ENCODE peak calls at places on chromosome X, in six cellular contexts. C is RWPE1, E is tibial artery, P is neural progenitor cell, G is pancreas, V is cardiac fibroblast. L is an unnamed sample.

GRCh38 chrX:131735127-131735526 is 191.3 kb downstream of the OR13H1 start:
- DNase-seq in C (no peak), E (no peak), P (no peak), G (no peak), V (no peak), L (no peak)

GRCh38 chrX:135489542-135489941 is 30.9 kb upstream of the INTS6L start:
- DNase-seq in C (no peak), E (no peak), P (no peak), G (no peak), V (no peak), L (no peak)

GRCh38 chrX:42821803-42822443 is 44.0 kb upstream of the PPP1R2C start:
- DNase-seq in C (no peak), E (no peak), P (no peak), G (no peak), V (peak), L (no peak)

GRCh38 chrX:77894921-77895886 is at the start of gene MAGT1:
- DNase-seq in C (peak), E (peak), P (peak), G (peak), V (peak), L (peak)

GRCh38 chrX:87679849-87680248 is 162.2 kb downstream of the KLHL4 start:
- DNase-seq in C (no peak), E (no peak), P (no peak), G (no peak), V (no peak), L (no peak)

GRCh38 chrX:13747836-13748235 is 13.3 kb downstream of the OFD1 start:
- DNase-seq in C (no peak), E (no peak), P (peak), G (no peak), V (peak), L (no peak)

GRCh38 chrX:103063191-103063845 is 653 bp downstream of the BEX1 start:
- DNase-seq in C (peak), E (no peak), P (peak), G (no peak), V (peak), L (no peak)

GRCh38 chrX:136806891-136807410 is 26.2 kb upstream of the ARHGEF6 start:
- DNase-seq in C (no peak), E (no peak), P (no peak), G (no peak), V (no peak), L (no peak)

GRCh38 chrX:63350551-63350950 is 581 bp downstream of the SPIN4 start:
- DNase-seq in C (peak), E (no peak), P (peak), G (peak), V (no peak), L (no peak)

GRCh38 chrX:75038925-75039324 is 113.7 kb upstream of the NEXMIF start:
- DNase-seq in C (no peak), E (no peak), P (peak), G (no peak), V (peak), L (no peak)

GRCh38 chrX:110182865-110183264 is 135.0 kb downstream of the AMMECR1 start:
- DNase-seq in C (no peak), E (no peak), P (no peak), G (no peak), V (peak), L (no peak)

GRCh38 chrX:13381514-13381913 is 61.7 kb upstream of the ATXN3L start:
- DNase-seq in C (no peak), E (no peak), P (no peak), G (no peak), V (peak), L (no peak)

GRCh38 chrX:74232859-74233258 is 71.1 kb upstream of the ZCCHC13 start:
- DNase-seq in C (no peak), E (no peak), P (no peak), G (no peak), V (peak), L (no peak)

GRCh38 chrX:105876658-105877057 is 54.3 kb downstream of the NRK start:
- DNase-seq in C (no peak), E (no peak), P (peak), G (no peak), V (peak), L (no peak)

GRCh38 chrX:17787557-17787956 is 50.3 kb downstream of the SCML1 start:
- DNase-seq in C (no peak), E (no peak), P (no peak), G (no peak), V (no peak), L (no peak)

GRCh38 chrX:141375011-141375730 is 132.9 kb upstream of the SPANXC start:
- DNase-seq in C (no peak), E (no peak), P (no peak), G (no peak), V (peak), L (no peak)

GRCh38 chrX:133265331-133265730 is 47.2 kb upstream of the TFDP3 start:
- DNase-seq in C (no peak), E (no peak), P (peak), G (no peak), V (no peak), L (peak)

GRCh38 chrX:22300130-22300529 is 27.4 kb downstream of the CBLL2 start:
- DNase-seq in C (peak), E (peak), P (no peak), G (peak), V (peak), L (no peak)

GRCh38 chrX:21932277-21932996 is 8.1 kb upstream of the SMS start:
- DNase-seq in C (peak), E (peak), P (no peak), G (no peak), V (peak), L (no peak)

GRCh38 chrX:113315927-113316326 is 475.3 kb upstream of the AMOT start:
- DNase-seq in C (no peak), E (no peak), P (no peak), G (no peak), V (no peak), L (no peak)

GRCh38 chrX:72016881-72017783 is 106.5 kb downstream of the NHSL2 start:
- DNase-seq in C (no peak), E (no peak), P (no peak), G (no peak), V (no peak), L (peak)

GRCh38 chrX:71542411-71542810 is 9.5 kb downstream of the OGT start:
- DNase-seq in C (no peak), E (no peak), P (no peak), G (no peak), V (peak), L (no peak)

GRCh38 chrX:136067097-136067496 is 80.2 kb upstream of the FHL1 start:
- DNase-seq in C (no peak), E (no peak), P (no peak), G (no peak), V (no peak), L (no peak)

GRCh38 chrX:41178201-41178600 is 93.0 kb downstream of the USP9X start:
- DNase-seq in C (no peak), E (no peak), P (no peak), G (no peak), V (no peak), L (no peak)

GRCh38 chrX:150573702-150574101 is 5.3 kb downstream of the MTM1 start:
- DNase-seq in C (no peak), E (no peak), P (no peak), G (no peak), V (no peak), L (no peak)

GRCh38 chrX:110741213-110741796 is 54.3 kb downstream of the CHRDL1 start:
- DNase-seq in C (peak), E (no peak), P (no peak), G (no peak), V (peak), L (no peak)

GRCh38 chrX:18410038-18410437 is 15.4 kb upstream of the CDKL5 start:
- DNase-seq in C (no peak), E (no peak), P (peak), G (no peak), V (peak), L (no peak)

GRCh38 chrX:46374371-46374770 is 170.8 kb downstream of the ZNF674 start:
- DNase-seq in C (no peak), E (no peak), P (no peak), G (no peak), V (no peak), L (no peak)

GRCh38 chrX:40877869-40878268 is 142.5 kb upstream of the MED14 start:
- DNase-seq in C (no peak), E (no peak), P (no peak), G (no peak), V (peak), L (no peak)

GRCh38 chrX:15853586-15854079 is 980 bp downstream of the AP1S2 start:
- DNase-seq in C (no peak), E (no peak), P (peak), G (no peak), V (no peak), L (no peak)

GRCh38 chrX:74450803-74451449 is 29.6 kb downstream of the SLC16A2 start:
- DNase-seq in C (peak), E (no peak), P (no peak), G (no peak), V (peak), L (no peak)

GRCh38 chrX:22124098-22124497 is 92.0 kb downstream of the PHEX start:
- DNase-seq in C (peak), E (no peak), P (no peak), G (no peak), V (peak), L (no peak)

GRCh38 chrX:132404266-132404665 is 84.6 kb downstream of the MBNL3 start:
- DNase-seq in C (no peak), E (no peak), P (no peak), G (no peak), V (no peak), L (no peak)

GRCh38 chrX:7252013-7252610 is 104.2 kb upstream of the PUDP start:
- DNase-seq in C (peak), E (no peak), P (no peak), G (peak), V (no peak), L (no peak)

GRCh38 chrX:19613645-19614323 is 98.5 kb upstream of the MAP3K15 start:
- DNase-seq in C (no peak), E (no peak), P (no peak), G (no peak), V (no peak), L (no peak)

GRCh38 chrX:152843852-152844251 is 13.0 kb downstream of the NSDHL start:
- DNase-seq in C (no peak), E (no peak), P (no peak), G (no peak), V (no peak), L (no peak)

GRCh38 chrX:76987381-76987780 is 459.8 kb upstream of the FGF16 start:
- DNase-seq in C (no peak), E (no peak), P (peak), G (no peak), V (no peak), L (no peak)

GRCh38 chrX:133630362-133630761 is 215.1 kb upstream of the GPC4 start:
- DNase-seq in C (no peak), E (no peak), P (no peak), G (no peak), V (no peak), L (no peak)

GRCh38 chrX:48474127-48474526 is 1.9 kb upstream of the FTSJ1 start:
- DNase-seq in C (no peak), E (no peak), P (peak), G (no peak), V (peak), L (no peak)
- TF ChIP-seq CTCF in C (no peak), E (no peak), P (peak), G (no peak), V (peak), L (peak)

GRCh38 chrX:68490644-68491043 is 8.2 kb upstream of the YIPF6 start:
- DNase-seq in C (peak), E (no peak), P (peak), G (no peak), V (peak), L (no peak)
- TF ChIP-seq CTCF in C (peak), E (no peak), P (peak), G (no peak), V (peak), L (peak)

GRCh38 chrX:30141966-30142365 is 73.4 kb upstream of the MAGEB2 start:
- DNase-seq in C (peak), E (no peak), P (peak), G (no peak), V (peak), L (no peak)
- TF ChIP-seq CTCF in C (no peak), E (no peak), P (peak), G (no peak), V (peak), L (peak)

GRCh38 chrX:23511783-23512182 is 155.5 kb upstream of the PRDX4 start:
- DNase-seq in C (no peak), E (no peak), P (no peak), G (no peak), V (no peak), L (no peak)

GRCh38 chrX:23514082-23514481 is 153.2 kb upstream of the PRDX4 start:
- DNase-seq in C (no peak), E (no peak), P (no peak), G (no peak), V (no peak), L (no peak)

GRCh38 chrX:23509256-23509655 is 158.0 kb upstream of the PRDX4 start:
- DNase-seq in C (no peak), E (no peak), P (no peak), G (no peak), V (no peak), L (no peak)

GRCh38 chrX:23515028-23515427 is 152.3 kb upstream of the PRDX4 start:
- DNase-seq in C (peak), E (no peak), P (no peak), G (no peak), V (no peak), L (no peak)

DNA sequence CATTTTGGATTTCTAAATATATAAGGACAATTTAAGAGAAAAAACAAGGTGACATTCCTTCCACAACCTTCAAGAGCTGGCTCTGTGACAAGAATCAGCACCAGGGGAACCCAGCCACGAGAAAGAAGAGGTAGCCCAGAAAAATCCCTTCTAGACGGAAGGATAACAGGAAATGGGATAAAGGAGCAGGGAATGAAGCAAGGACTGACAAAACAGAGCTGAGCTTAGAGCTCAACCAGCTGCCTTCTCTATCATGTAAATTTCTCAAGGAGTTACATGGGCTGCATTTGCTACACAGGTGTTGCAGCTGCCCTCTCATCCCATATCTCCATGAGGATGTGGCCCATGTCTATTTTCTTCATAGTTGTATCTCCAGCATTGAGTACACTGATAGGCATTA is 154.2 kb upstream of the PRDX4 start:
- DNase-seq in C (no peak), E (no peak), P (peak), G (no peak), V (no peak), L (no peak)
- TF ChIP-seq CTCF in C (no peak), E (no peak), P (no peak), G (no peak), V (no peak), L (no peak)

GRCh38 chrX:48468693-48469691 is 1.1 kb downstream of the SLC38A5 start:
- DNase-seq in C (no peak), E (no peak), P (peak), G (peak), V (no peak), L (no peak)
- TF ChIP-seq CTCF in C (no peak), E (no peak), P (peak), G (no peak), V (no peak), L (no peak)

GRCh38 chrX:139559383-139560042 is 29.0 kb downstream of the F9 start:
- DNase-seq in C (peak), E (no peak), P (peak), G (peak), V (peak), L (no peak)
- TF ChIP-seq CTCF in C (peak), E (peak), P (peak), G (peak), V (peak), L (peak)

L was measured in type B pancreatic cell.